ENCODE peak calls at places on chromosomes 7 and 10, in six cellular contexts. C, M, E, K, O and P are unnamed samples.

GRCh38 chr10:12380999-12381398 is 31.7 kb downstream of the CAMK1D start:
- DNase-seq in M (no peak), C (no peak), K (no peak), E (no peak), O (no peak), P (no peak)

GRCh38 chr10:124710266-124710881 is 33.8 kb downstream of the FAM53B start:
- DNase-seq in O (no peak), C (no peak), K (no peak), M (no peak), E (no peak), P (no peak)

GRCh38 chr10:100998183-100998990 is 1.2 kb upstream of the LZTS2 start:
- DNase-seq in M (peak; percentile 37), C (peak; percentile 89), O (peak; percentile 65), E (peak; percentile 83), K (peak; percentile 76), P (peak; percentile 69)

GRCh38 chr7:48904975-48905374 is 19.4 kb upstream of the CDC14C start:
- DNase-seq in O (no peak), C (no peak), E (no peak), K (no peak), M (no peak), P (no peak)

GRCh38 chr7:34109936-34110626 is 204.7 kb downstream of the BMPER start:
- DNase-seq in E (no peak), K (no peak), O (no peak), M (no peak), C (no peak), P (no peak)

GRCh38 chr10:98293550-98294269 is 25.7 kb upstream of the LOXL4 start:
- DNase-seq in K (no peak), C (no peak), O (no peak), E (no peak), M (no peak), P (no peak)

GRCh38 chr10:63788152-63788821 is 267.1 kb downstream of the REEP3 start:
- DNase-seq in O (no peak), E (no peak), M (no peak), K (no peak), C (no peak), P (no peak)

GRCh38 chr7:54823776-54824175 is 64.8 kb upstream of the SEC61G start:
- DNase-seq in C (no peak), K (no peak), O (no peak), E (no peak), M (no peak), P (no peak)

GRCh38 chr10:50470798-50471582 is 152.8 kb downstream of the SGMS1 start:
- DNase-seq in E (no peak), O (no peak), K (no peak), C (no peak), M (no peak), P (no peak)

GRCh38 chr10:201328-201771 is 66.1 kb downstream of the ZMYND11 start:
- DNase-seq in K (no peak), C (no peak), E (no peak), O (no peak), M (no peak), P (no peak)

GRCh38 chr7:73668103-73668937 is 689 bp downstream of the VPS37D start:
- DNase-seq in C (no peak), O (no peak), M (no peak), K (no peak), E (no peak), P (no peak)

GRCh38 chr10:131141645-131142445 is 169.7 kb downstream of the TCERG1L start:
- DNase-seq in C (no peak), M (no peak), K (no peak), E (peak; percentile 44), O (no peak), P (no peak)

GRCh38 chr7:64630496-64630895 is 35.4 kb upstream of the ZNF107 start:
- DNase-seq in E (no peak), M (no peak), K (no peak), C (no peak), O (no peak), P (no peak)

GRCh38 chr7:21450876-21451275 is 23.0 kb downstream of the SP4 start:
- DNase-seq in O (no peak), K (no peak), C (no peak), M (no peak), E (no peak), P (no peak)